ENCODE peak calls at places on chromosomes 16 and 17, in ten cellular contexts. P is CD4-positive, alpha-beta memory T cell; Y is CD8-positive, alpha-beta T cell; Z is tibial nerve; U is A549; Q is lung; H is cardiac muscle cell; O is psoas muscle; S is mesenchymal stem cell; J is heart left ventricle. X is an unnamed sample. For H3K4me1, the result is how much of the 10 kb centered on the place peaks cover.

GRCh38 chr17:63495471-63495870 is 18.6 kb downstream of the ACE start:
- DNase-seq in P (no peak), Y (no peak), Z (no peak), U (no peak), Q (no peak), H (no peak), O (no peak), S (no peak), J (no peak), X (no peak)

GRCh38 chr17:41663451-41664171 is 25.1 kb upstream of the EIF1 start:
- DNase-seq in P (no peak), Y (no peak), Z (no peak), U (no peak), Q (no peak), H (no peak), O (no peak), S (no peak), J (no peak), X (no peak)

GRCh38 chr17:2893422-2893914 is 97.2 kb downstream of the RAP1GAP2 start:
- DNase-seq in P (no peak), Y (no peak), Z (no peak), U (no peak), Q (no peak), H (no peak), O (no peak), S (no peak), J (no peak), X (no peak)

GRCh38 chr17:39601010-39601597 is 6.6 kb downstream of the NEUROD2 start:
- DNase-seq in P (no peak), Y (no peak), Z (no peak), U (no peak), Q (no peak), H (no peak), O (no peak), S (no peak), J (no peak), X (no peak)

GRCh38 chr16:53781023-53781605 is 77.2 kb downstream of the FTO start:
- DNase-seq in P (no peak), Y (no peak), Z (no peak), U (peak), Q (no peak), H (no peak), O (no peak), S (peak), J (no peak), X (no peak)

GRCh38 chr17:14875557-14876412 is 389.3 kb downstream of the PMP22 start:
- DNase-seq in P (no peak), Y (no peak), Z (no peak), U (no peak), Q (no peak), H (no peak), O (no peak), S (no peak), J (no peak), X (no peak)

GRCh38 chr17:18994626-18995025 is 9.9 kb downstream of the FAM83G start:
- DNase-seq in P (no peak), Y (no peak), Z (no peak), U (no peak), Q (no peak), H (peak), O (no peak), S (peak), J (no peak), X (no peak)

GRCh38 chr17:14068542-14069250 is 608 bp upstream of the COX10 start:
- DNase-seq in P (no peak), Y (no peak), Z (no peak), U (peak), Q (no peak), H (no peak), O (no peak), S (no peak), J (no peak), X (no peak)

GRCh38 chr17:82878545-82878944 is 38.7 kb upstream of the ZNF750 start:
- DNase-seq in P (no peak), Y (no peak), Z (peak), U (no peak), Q (peak), H (peak), O (no peak), S (no peak), J (no peak), X (peak)

GRCh38 chr17:72359274-72359673 is 238.5 kb downstream of the SOX9 start:
- DNase-seq in P (no peak), Y (no peak), Z (no peak), U (no peak), Q (no peak), H (no peak), O (no peak), S (no peak), J (no peak), X (no peak)

GRCh38 chr17:35289222-35289621 is 46.4 kb downstream of the SLFN5 start:
- DNase-seq in P (peak), Y (no peak), Z (no peak), U (no peak), Q (no peak), H (no peak), O (no peak), S (no peak), J (no peak), X (no peak)

DNA sequence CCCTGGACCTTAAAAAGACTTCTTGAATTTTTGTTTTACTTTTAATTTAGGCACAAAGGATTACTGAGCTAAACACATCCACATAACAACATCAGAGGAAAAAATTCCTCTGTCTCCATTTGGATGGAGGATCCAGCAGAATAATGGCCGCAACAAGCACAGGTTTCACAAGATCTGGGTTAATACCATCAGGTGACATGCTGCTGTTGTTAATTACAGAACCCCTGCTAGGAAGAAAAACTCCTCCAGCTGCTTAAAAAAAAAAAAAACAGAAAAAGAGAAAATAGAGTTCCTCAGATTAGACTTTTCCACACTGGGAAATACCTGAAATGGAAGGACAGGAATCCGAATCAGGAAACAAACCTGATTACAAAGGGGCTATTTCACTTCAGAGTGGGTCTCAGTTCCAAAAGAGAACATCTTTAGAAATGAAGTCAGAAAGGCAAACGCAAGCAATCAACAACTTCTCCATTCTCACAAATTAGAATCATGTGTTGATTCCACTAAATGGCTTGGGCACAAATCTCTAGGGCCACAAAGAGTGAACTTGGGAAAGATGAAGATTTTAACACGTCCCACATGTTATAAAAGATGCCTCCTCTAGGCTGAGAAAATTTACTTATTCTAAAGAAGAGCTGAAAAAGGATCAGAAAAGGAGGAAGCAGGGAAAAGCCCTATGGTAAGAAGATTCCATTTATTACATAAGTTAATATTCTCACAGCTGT is 44.0 kb downstream of the SPOP start:
- DNase-seq in P (no peak), Y (no peak), Z (no peak), U (no peak), Q (no peak), H (no peak), O (no peak), S (no peak), J (no peak), X (no peak)
- H3K27ac ChIP-seq in P (no peak), Y (no peak), Z (no peak), U (no peak), Q (peak), H (peak), O (peak), S (no peak), J (peak), X (peak)

GRCh38 chr17:916315-916714 is 63.3 kb downstream of the NXN start:
- DNase-seq in P (no peak), Y (no peak), Z (no peak), U (no peak), Q (no peak), H (no peak), O (no peak), S (no peak), J (no peak), X (no peak)

GRCh38 chr17:915416-916201 is 64.0 kb downstream of the NXN start:
- DNase-seq in P (no peak), Y (no peak), Z (peak), U (no peak), Q (no peak), H (peak), O (peak), S (no peak), J (peak), X (no peak)

GRCh38 chr17:909642-910323 is 69.8 kb downstream of the NXN start:
- DNase-seq in P (no peak), Y (no peak), Z (no peak), U (no peak), Q (no peak), H (peak), O (no peak), S (peak), J (no peak), X (no peak)

GRCh38 chr17:910503-911194 is 68.9 kb downstream of the NXN start:
- DNase-seq in P (no peak), Y (no peak), Z (no peak), U (no peak), Q (no peak), H (no peak), O (no peak), S (no peak), J (no peak), X (no peak)

GRCh38 chr17:913207-913606 is 66.4 kb downstream of the NXN start:
- DNase-seq in P (no peak), Y (no peak), Z (no peak), U (no peak), Q (no peak), H (no peak), O (no peak), S (no peak), J (no peak), X (no peak)
- H3K4me1 ChIP-seq in P (under half), Y (under half), Z (under half), U (under half), Q (under half), H (under half), O (under half), S (under half), J (under half), X (under half)

DNA sequence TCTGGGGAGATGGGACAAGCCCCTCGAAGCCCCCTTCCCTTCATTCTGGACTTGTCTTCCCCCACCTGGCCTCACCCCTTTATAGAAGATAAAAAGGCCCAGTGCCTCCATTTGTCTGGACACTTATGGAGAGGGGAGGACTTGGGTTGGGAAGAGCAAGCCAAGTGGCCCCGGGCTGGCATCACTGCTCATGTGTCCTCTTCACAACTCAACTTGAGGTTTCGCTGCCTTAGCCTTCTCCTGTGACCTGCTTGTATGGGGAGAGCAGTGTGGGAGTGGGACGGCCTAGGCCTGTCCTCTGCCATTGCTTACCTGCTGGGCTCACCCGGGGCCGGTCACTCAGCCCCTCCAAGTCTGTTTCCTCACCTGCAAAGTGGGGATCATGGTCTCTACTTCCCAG is 1.4 kb downstream of the PAQR4 start:
- DNase-seq in P (no peak), Y (no peak), Z (no peak), U (no peak), Q (no peak), H (no peak), O (no peak), S (no peak), J (no peak), X (no peak)
- H3K4me3 ChIP-seq in P (peak), Y (no peak), Z (no peak), U (peak), Q (no peak), H (no peak), O (peak), S (peak), J (peak), X (no peak)

GRCh38 chr17:51128089-51128488 is 7.4 kb upstream of the SPAG9 start:
- DNase-seq in P (no peak), Y (no peak), Z (no peak), U (peak), Q (no peak), H (peak), O (no peak), S (peak), J (peak), X (no peak)

GRCh38 chr17:51135956-51136355 is 15.3 kb upstream of the SPAG9 start:
- DNase-seq in P (no peak), Y (no peak), Z (no peak), U (no peak), Q (no peak), H (no peak), O (no peak), S (no peak), J (no peak), X (no peak)

DNA sequence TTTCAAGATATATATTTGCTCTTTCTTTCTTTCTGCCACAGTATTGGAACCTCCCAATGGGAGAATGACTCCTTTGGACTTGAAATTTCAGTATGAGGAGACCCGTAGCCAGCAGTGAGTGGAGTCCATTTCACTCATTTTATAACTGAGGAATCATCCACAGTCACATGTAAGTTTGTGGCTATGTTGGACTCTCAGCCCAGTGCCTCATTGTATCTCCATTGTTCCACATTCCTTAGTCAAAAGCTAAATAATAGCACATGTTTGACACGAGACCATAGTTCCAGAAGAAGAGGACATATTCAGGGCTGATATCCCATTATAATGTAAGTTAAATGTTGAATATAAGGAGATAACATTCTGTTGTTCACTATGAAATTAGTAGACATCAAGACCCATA is 12.7 kb upstream of the SPAG9 start:
- DNase-seq in P (no peak), Y (no peak), Z (no peak), U (no peak), Q (no peak), H (no peak), O (no peak), S (no peak), J (no peak), X (no peak)
- H3K27ac ChIP-seq in P (no peak), Y (no peak), Z (no peak), U (no peak), Q (peak), H (no peak), O (peak), S (no peak), J (peak), X (peak)